ENCODE peak calls at places on chromosomes 5 and 9, in ten cellular contexts. One of them, this sample, is unnamed.

GRCh38 chr5:16784088-16784487 is 152.0 kb downstream of the MYO10 start:
- DNase-seq in activated T-cell treated with anti-CD3 and anti-CD28 coated beads, Interleukin-2, amount 50 U/mL, for 72 hours: no peak
- DNase-seq in GM10248: no peak
- DNase-seq in Ammon's horn: no peak
- DNase-seq in central memory CD4-positive, alpha-beta T cell: no peak
- DNase-seq in activated CD4-positive, CD25-positive, alpha-beta regulatory T cell: no peak
- DNase-seq in choroid plexus epithelial cell: peak; percentile 61
- DNase-seq in GM23248: peak; percentile 82
- DNase-seq in small intestine: no peak
- DNase-seq in NCI-H1092 treated with DMSO at 0.1 percent for 48 hours: no peak
- DNase-seq in this sample: no peak

GRCh38 chr9:26012797-26013594 is 334.8 kb upstream of the TUSC1 start:
- DNase-seq in GM23248: peak; percentile 12
- DNase-seq in choroid plexus epithelial cell: peak; percentile 4
- DNase-seq in GM10248: no peak
- DNase-seq in small intestine: no peak
- DNase-seq in central memory CD4-positive, alpha-beta T cell: no peak
- DNase-seq in Ammon's horn: no peak
- DNase-seq in activated T-cell treated with anti-CD3 and anti-CD28 coated beads, Interleukin-2, amount 50 U/mL, for 72 hours: no peak
- DNase-seq in activated CD4-positive, CD25-positive, alpha-beta regulatory T cell: no peak
- DNase-seq in NCI-H1092 treated with DMSO at 0.1 percent for 48 hours: no peak
- DNase-seq in this sample: no peak

GRCh38 chr9:116154976-116155699 is 1.5 kb downstream of the PAPPA start:
- DNase-seq in activated CD4-positive, CD25-positive, alpha-beta regulatory T cell: no peak
- DNase-seq in Ammon's horn: no peak
- DNase-seq in small intestine: no peak
- DNase-seq in NCI-H1092 treated with DMSO at 0.1 percent for 48 hours: no peak
- DNase-seq in choroid plexus epithelial cell: peak; percentile 91
- DNase-seq in activated T-cell treated with anti-CD3 and anti-CD28 coated beads, Interleukin-2, amount 50 U/mL, for 72 hours: no peak
- DNase-seq in GM10248: peak; percentile 40
- DNase-seq in central memory CD4-positive, alpha-beta T cell: no peak
- DNase-seq in GM23248: peak; percentile 71
- DNase-seq in this sample: no peak

GRCh38 chr5:150481708-150481965 is 26.3 kb upstream of the NDST1 start:
- DNase-seq in Ammon's horn: no peak
- DNase-seq in choroid plexus epithelial cell: no peak
- DNase-seq in activated T-cell treated with anti-CD3 and anti-CD28 coated beads, Interleukin-2, amount 50 U/mL, for 72 hours: no peak
- DNase-seq in GM10248: no peak
- DNase-seq in central memory CD4-positive, alpha-beta T cell: no peak
- DNase-seq in activated CD4-positive, CD25-positive, alpha-beta regulatory T cell: no peak
- DNase-seq in GM23248: no peak
- DNase-seq in NCI-H1092 treated with DMSO at 0.1 percent for 48 hours: no peak
- DNase-seq in small intestine: no peak
- DNase-seq in this sample: no peak

GRCh38 chr9:16728128-16728505 is 142.4 kb downstream of the BNC2 start:
- DNase-seq in NCI-H1092 treated with DMSO at 0.1 percent for 48 hours: peak; percentile 86
- DNase-seq in small intestine: no peak
- DNase-seq in choroid plexus epithelial cell: no peak
- DNase-seq in GM23248: peak; percentile 19
- DNase-seq in activated CD4-positive, CD25-positive, alpha-beta regulatory T cell: no peak
- DNase-seq in GM10248: no peak
- DNase-seq in activated T-cell treated with anti-CD3 and anti-CD28 coated beads, Interleukin-2, amount 50 U/mL, for 72 hours: no peak
- DNase-seq in Ammon's horn: no peak
- DNase-seq in central memory CD4-positive, alpha-beta T cell: no peak
- DNase-seq in this sample: no peak

GRCh38 chr5:73694089-73694488 is 68.1 kb downstream of the ARHGEF28 start:
- DNase-seq in NCI-H1092 treated with DMSO at 0.1 percent for 48 hours: no peak
- DNase-seq in activated CD4-positive, CD25-positive, alpha-beta regulatory T cell: no peak
- DNase-seq in activated T-cell treated with anti-CD3 and anti-CD28 coated beads, Interleukin-2, amount 50 U/mL, for 72 hours: peak; percentile 13
- DNase-seq in GM10248: peak; percentile 35
- DNase-seq in central memory CD4-positive, alpha-beta T cell: no peak
- DNase-seq in small intestine: no peak
- DNase-seq in GM23248: no peak
- DNase-seq in choroid plexus epithelial cell: no peak
- DNase-seq in Ammon's horn: no peak
- DNase-seq in this sample: no peak

GRCh38 chr5:132264546-132265335 is 7.2 kb downstream of the PDLIM4 start:
- DNase-seq in small intestine: no peak
- DNase-seq in NCI-H1092 treated with DMSO at 0.1 percent for 48 hours: no peak
- DNase-seq in activated CD4-positive, CD25-positive, alpha-beta regulatory T cell: no peak
- DNase-seq in Ammon's horn: no peak
- DNase-seq in choroid plexus epithelial cell: no peak
- DNase-seq in activated T-cell treated with anti-CD3 and anti-CD28 coated beads, Interleukin-2, amount 50 U/mL, for 72 hours: no peak
- DNase-seq in GM23248: peak; percentile 40
- DNase-seq in central memory CD4-positive, alpha-beta T cell: no peak
- DNase-seq in GM10248: peak; percentile 11
- DNase-seq in this sample: no peak

GRCh38 chr5:139951296-139951924 is 91.7 kb downstream of the NRG2 start:
- DNase-seq in central memory CD4-positive, alpha-beta T cell: no peak
- DNase-seq in choroid plexus epithelial cell: no peak
- DNase-seq in GM10248: peak; percentile 8
- DNase-seq in activated T-cell treated with anti-CD3 and anti-CD28 coated beads, Interleukin-2, amount 50 U/mL, for 72 hours: no peak
- DNase-seq in GM23248: no peak
- DNase-seq in NCI-H1092 treated with DMSO at 0.1 percent for 48 hours: no peak
- DNase-seq in small intestine: no peak
- DNase-seq in Ammon's horn: peak; percentile 33
- DNase-seq in activated CD4-positive, CD25-positive, alpha-beta regulatory T cell: no peak
- DNase-seq in this sample: no peak

GRCh38 chr5:180960209-180960608 is 28.4 kb upstream of the BTNL3 start:
- DNase-seq in central memory CD4-positive, alpha-beta T cell: no peak
- DNase-seq in activated T-cell treated with anti-CD3 and anti-CD28 coated beads, Interleukin-2, amount 50 U/mL, for 72 hours: no peak
- DNase-seq in NCI-H1092 treated with DMSO at 0.1 percent for 48 hours: no peak
- DNase-seq in Ammon's horn: no peak
- DNase-seq in choroid plexus epithelial cell: no peak
- DNase-seq in GM10248: no peak
- DNase-seq in small intestine: no peak
- DNase-seq in activated CD4-positive, CD25-positive, alpha-beta regulatory T cell: no peak
- DNase-seq in GM23248: no peak
- DNase-seq in this sample: no peak

GRCh38 chr9:19464764-19465570 is 56.2 kb downstream of the ACER2 start:
- DNase-seq in activated T-cell treated with anti-CD3 and anti-CD28 coated beads, Interleukin-2, amount 50 U/mL, for 72 hours: peak; percentile 84
- DNase-seq in choroid plexus epithelial cell: peak; percentile 86
- DNase-seq in GM23248: peak; percentile 92
- DNase-seq in Ammon's horn: peak; percentile 72
- DNase-seq in GM10248: peak; percentile 91
- DNase-seq in NCI-H1092 treated with DMSO at 0.1 percent for 48 hours: peak; percentile 71
- DNase-seq in small intestine: peak; percentile 58
- DNase-seq in activated CD4-positive, CD25-positive, alpha-beta regulatory T cell: peak; percentile 46
- DNase-seq in central memory CD4-positive, alpha-beta T cell: peak; percentile 61
- DNase-seq in this sample: peak; percentile 10

GRCh38 chr5:130321931-130322330 is 417.7 kb downstream of the CHSY3 start:
- DNase-seq in GM10248: no peak
- DNase-seq in NCI-H1092 treated with DMSO at 0.1 percent for 48 hours: no peak
- DNase-seq in choroid plexus epithelial cell: no peak
- DNase-seq in small intestine: no peak
- DNase-seq in activated T-cell treated with anti-CD3 and anti-CD28 coated beads, Interleukin-2, amount 50 U/mL, for 72 hours: no peak
- DNase-seq in Ammon's horn: no peak
- DNase-seq in central memory CD4-positive, alpha-beta T cell: no peak
- DNase-seq in GM23248: no peak
- DNase-seq in activated CD4-positive, CD25-positive, alpha-beta regulatory T cell: no peak
- DNase-seq in this sample: no peak

GRCh38 chr5:129172561-129172960 is 78.0 kb downstream of the ISOC1 start:
- DNase-seq in choroid plexus epithelial cell: peak; percentile 16
- DNase-seq in central memory CD4-positive, alpha-beta T cell: no peak
- DNase-seq in Ammon's horn: peak; percentile 41
- DNase-seq in GM23248: peak; percentile 0
- DNase-seq in NCI-H1092 treated with DMSO at 0.1 percent for 48 hours: no peak
- DNase-seq in GM10248: no peak
- DNase-seq in activated T-cell treated with anti-CD3 and anti-CD28 coated beads, Interleukin-2, amount 50 U/mL, for 72 hours: no peak
- DNase-seq in small intestine: no peak
- DNase-seq in activated CD4-positive, CD25-positive, alpha-beta regulatory T cell: no peak
- DNase-seq in this sample: no peak

GRCh38 chr9:37373621-37374020 is 48.9 kb upstream of the GRHPR start:
- DNase-seq in activated CD4-positive, CD25-positive, alpha-beta regulatory T cell: no peak
- DNase-seq in activated T-cell treated with anti-CD3 and anti-CD28 coated beads, Interleukin-2, amount 50 U/mL, for 72 hours: no peak
- DNase-seq in GM10248: no peak
- DNase-seq in choroid plexus epithelial cell: no peak
- DNase-seq in small intestine: no peak
- DNase-seq in NCI-H1092 treated with DMSO at 0.1 percent for 48 hours: no peak
- DNase-seq in Ammon's horn: no peak
- DNase-seq in central memory CD4-positive, alpha-beta T cell: no peak
- DNase-seq in GM23248: no peak
- DNase-seq in this sample: no peak

GRCh38 chr9:131259432-131259885 is 16.9 kb downstream of the FAM78A start:
- DNase-seq in choroid plexus epithelial cell: no peak
- DNase-seq in GM23248: no peak
- DNase-seq in activated T-cell treated with anti-CD3 and anti-CD28 coated beads, Interleukin-2, amount 50 U/mL, for 72 hours: no peak
- DNase-seq in central memory CD4-positive, alpha-beta T cell: no peak
- DNase-seq in Ammon's horn: no peak
- DNase-seq in small intestine: no peak
- DNase-seq in GM10248: no peak
- DNase-seq in activated CD4-positive, CD25-positive, alpha-beta regulatory T cell: no peak
- DNase-seq in NCI-H1092 treated with DMSO at 0.1 percent for 48 hours: no peak
- DNase-seq in this sample: no peak

GRCh38 chr5:111075520-111075919 is 4.0 kb downstream of the TSLP start:
- DNase-seq in Ammon's horn: no peak
- DNase-seq in central memory CD4-positive, alpha-beta T cell: no peak
- DNase-seq in choroid plexus epithelial cell: peak; percentile 93
- DNase-seq in activated CD4-positive, CD25-positive, alpha-beta regulatory T cell: no peak
- DNase-seq in small intestine: no peak
- DNase-seq in activated T-cell treated with anti-CD3 and anti-CD28 coated beads, Interleukin-2, amount 50 U/mL, for 72 hours: no peak
- DNase-seq in GM10248: no peak
- DNase-seq in GM23248: peak; percentile 95
- DNase-seq in NCI-H1092 treated with DMSO at 0.1 percent for 48 hours: no peak
- DNase-seq in this sample: no peak

GRCh38 chr9:131096490-131097258 is at the start of gene AIF1L:
- DNase-seq in small intestine: no peak
- DNase-seq in Ammon's horn: no peak
- DNase-seq in GM10248: no peak
- DNase-seq in NCI-H1092 treated with DMSO at 0.1 percent for 48 hours: peak; percentile 34
- DNase-seq in activated T-cell treated with anti-CD3 and anti-CD28 coated beads, Interleukin-2, amount 50 U/mL, for 72 hours: peak; percentile 21
- DNase-seq in choroid plexus epithelial cell: no peak
- DNase-seq in central memory CD4-positive, alpha-beta T cell: no peak
- DNase-seq in GM23248: peak; percentile 34
- DNase-seq in activated CD4-positive, CD25-positive, alpha-beta regulatory T cell: no peak
- DNase-seq in this sample: peak; percentile 55

GRCh38 chr5:65722575-65723424 is 795 bp downstream of the NLN start:
- DNase-seq in Ammon's horn: peak; percentile 63
- DNase-seq in central memory CD4-positive, alpha-beta T cell: no peak
- DNase-seq in NCI-H1092 treated with DMSO at 0.1 percent for 48 hours: peak; percentile 32
- DNase-seq in small intestine: peak; percentile 6
- DNase-seq in GM23248: peak; percentile 88
- DNase-seq in choroid plexus epithelial cell: peak; percentile 65
- DNase-seq in activated T-cell treated with anti-CD3 and anti-CD28 coated beads, Interleukin-2, amount 50 U/mL, for 72 hours: peak; percentile 3
- DNase-seq in GM10248: peak; percentile 37
- DNase-seq in activated CD4-positive, CD25-positive, alpha-beta regulatory T cell: no peak
- DNase-seq in this sample: peak; percentile 6

GRCh38 chr5:157080291-157080690 is 21.4 kb upstream of the HAVCR1 start:
- DNase-seq in GM23248: no peak
- DNase-seq in choroid plexus epithelial cell: no peak
- DNase-seq in central memory CD4-positive, alpha-beta T cell: no peak
- DNase-seq in activated CD4-positive, CD25-positive, alpha-beta regulatory T cell: no peak
- DNase-seq in activated T-cell treated with anti-CD3 and anti-CD28 coated beads, Interleukin-2, amount 50 U/mL, for 72 hours: no peak
- DNase-seq in small intestine: no peak
- DNase-seq in GM10248: no peak
- DNase-seq in Ammon's horn: no peak
- DNase-seq in NCI-H1092 treated with DMSO at 0.1 percent for 48 hours: no peak
- DNase-seq in this sample: no peak

GRCh38 chr9:99303177-99303576 is 81.1 kb downstream of the SEC61B start:
- DNase-seq in Ammon's horn: no peak
- DNase-seq in NCI-H1092 treated with DMSO at 0.1 percent for 48 hours: no peak
- DNase-seq in activated CD4-positive, CD25-positive, alpha-beta regulatory T cell: no peak
- DNase-seq in GM10248: no peak
- DNase-seq in activated T-cell treated with anti-CD3 and anti-CD28 coated beads, Interleukin-2, amount 50 U/mL, for 72 hours: no peak
- DNase-seq in central memory CD4-positive, alpha-beta T cell: no peak
- DNase-seq in small intestine: no peak
- DNase-seq in choroid plexus epithelial cell: no peak
- DNase-seq in GM23248: no peak
- DNase-seq in this sample: no peak

GRCh38 chr9:6055213-6055612 is 39.8 kb upstream of the RANBP6 start:
- DNase-seq in small intestine: peak; percentile 77
- DNase-seq in GM23248: peak; percentile 91
- DNase-seq in choroid plexus epithelial cell: peak; percentile 98
- DNase-seq in activated T-cell treated with anti-CD3 and anti-CD28 coated beads, Interleukin-2, amount 50 U/mL, for 72 hours: peak; percentile 66
- DNase-seq in Ammon's horn: peak; percentile 79
- DNase-seq in GM10248: peak; percentile 29
- DNase-seq in NCI-H1092 treated with DMSO at 0.1 percent for 48 hours: peak; percentile 74
- DNase-seq in activated CD4-positive, CD25-positive, alpha-beta regulatory T cell: no peak
- DNase-seq in central memory CD4-positive, alpha-beta T cell: peak; percentile 59
- DNase-seq in this sample: peak; percentile 28

GRCh38 chr9:135223831-135224230 is 136.4 kb downstream of the OLFM1 start:
- DNase-seq in Ammon's horn: no peak
- DNase-seq in central memory CD4-positive, alpha-beta T cell: no peak
- DNase-seq in small intestine: no peak
- DNase-seq in choroid plexus epithelial cell: no peak
- DNase-seq in NCI-H1092 treated with DMSO at 0.1 percent for 48 hours: no peak
- DNase-seq in GM23248: no peak
- DNase-seq in GM10248: no peak
- DNase-seq in activated T-cell treated with anti-CD3 and anti-CD28 coated beads, Interleukin-2, amount 50 U/mL, for 72 hours: no peak
- DNase-seq in activated CD4-positive, CD25-positive, alpha-beta regulatory T cell: no peak
- DNase-seq in this sample: no peak

GRCh38 chr9:2288309-2288708 is 273.2 kb downstream of the SMARCA2 start:
- DNase-seq in activated T-cell treated with anti-CD3 and anti-CD28 coated beads, Interleukin-2, amount 50 U/mL, for 72 hours: no peak
- DNase-seq in NCI-H1092 treated with DMSO at 0.1 percent for 48 hours: no peak
- DNase-seq in small intestine: no peak
- DNase-seq in activated CD4-positive, CD25-positive, alpha-beta regulatory T cell: no peak
- DNase-seq in GM10248: no peak
- DNase-seq in central memory CD4-positive, alpha-beta T cell: no peak
- DNase-seq in GM23248: no peak
- DNase-seq in Ammon's horn: no peak
- DNase-seq in choroid plexus epithelial cell: no peak
- DNase-seq in this sample: no peak

This sample was measured in DMS79.